ENCODE peak calls at places on chromosomes 12 and 14, in four cellular contexts. One of them, this sample, is unnamed.

GRCh38 chr14:29895591-29896043 is 32.0 kb downstream of the PRKD1 start:
- DNase-seq in activated gamma-delta T cell treated with Interleukin-2 at 50 U/mL for 16 hours: no peak
- DNase-seq in AG04449: no peak
- DNase-seq in stimulated activated CD4-positive, alpha-beta T cell treated with anti-CD3 and anti-CD28 coated beads, Interleukin-2, amount 100 ng/mL, for 24 hours: no peak
- DNase-seq in this sample: no peak

GRCh38 chr12:52358575-52359350 is 8.5 kb downstream of the KRT85 start:
- DNase-seq in activated gamma-delta T cell treated with Interleukin-2 at 50 U/mL for 16 hours: peak; percentile 29
- DNase-seq in AG04449: no peak
- DNase-seq in stimulated activated CD4-positive, alpha-beta T cell treated with anti-CD3 and anti-CD28 coated beads, Interleukin-2, amount 100 ng/mL, for 24 hours: no peak
- DNase-seq in this sample: peak; percentile 71

GRCh38 chr14:86708846-86709339 is 1178.9 kb downstream of the FLRT2 start:
- DNase-seq in activated gamma-delta T cell treated with Interleukin-2 at 50 U/mL for 16 hours: no peak
- DNase-seq in AG04449: no peak
- DNase-seq in stimulated activated CD4-positive, alpha-beta T cell treated with anti-CD3 and anti-CD28 coated beads, Interleukin-2, amount 100 ng/mL, for 24 hours: no peak
- DNase-seq in this sample: no peak

GRCh38 chr14:87052646-87053225 is 940.2 kb downstream of the GALC start:
- DNase-seq in activated gamma-delta T cell treated with Interleukin-2 at 50 U/mL for 16 hours: no peak
- DNase-seq in AG04449: no peak
- DNase-seq in stimulated activated CD4-positive, alpha-beta T cell treated with anti-CD3 and anti-CD28 coated beads, Interleukin-2, amount 100 ng/mL, for 24 hours: no peak
- DNase-seq in this sample: no peak

GRCh38 chr12:10220398-10221077 is 7.9 kb downstream of the GABARAPL1 start:
- DNase-seq in activated gamma-delta T cell treated with Interleukin-2 at 50 U/mL for 16 hours: no peak
- DNase-seq in AG04449: no peak
- DNase-seq in stimulated activated CD4-positive, alpha-beta T cell treated with anti-CD3 and anti-CD28 coated beads, Interleukin-2, amount 100 ng/mL, for 24 hours: no peak
- DNase-seq in this sample: peak; percentile 67

GRCh38 chr14:105999361-106000028 is 473.1 kb downstream of the TMEM121 start:
- DNase-seq in activated gamma-delta T cell treated with Interleukin-2 at 50 U/mL for 16 hours: peak; percentile 80
- DNase-seq in AG04449: no peak
- DNase-seq in stimulated activated CD4-positive, alpha-beta T cell treated with anti-CD3 and anti-CD28 coated beads, Interleukin-2, amount 100 ng/mL, for 24 hours: peak; percentile 94
- DNase-seq in this sample: no peak

GRCh38 chr12:11697670-11698387 is 48.4 kb downstream of the ETV6 start:
- DNase-seq in activated gamma-delta T cell treated with Interleukin-2 at 50 U/mL for 16 hours: no peak
- DNase-seq in AG04449: no peak
- DNase-seq in stimulated activated CD4-positive, alpha-beta T cell treated with anti-CD3 and anti-CD28 coated beads, Interleukin-2, amount 100 ng/mL, for 24 hours: no peak
- DNase-seq in this sample: no peak

GRCh38 chr12:90959538-90960139 is 4.7 kb upstream of the CCER1 start:
- DNase-seq in activated gamma-delta T cell treated with Interleukin-2 at 50 U/mL for 16 hours: no peak
- DNase-seq in AG04449: no peak
- DNase-seq in stimulated activated CD4-positive, alpha-beta T cell treated with anti-CD3 and anti-CD28 coated beads, Interleukin-2, amount 100 ng/mL, for 24 hours: no peak
- DNase-seq in this sample: no peak

GRCh38 chr14:92460916-92461579 is 52.5 kb upstream of the RIN3 start:
- DNase-seq in activated gamma-delta T cell treated with Interleukin-2 at 50 U/mL for 16 hours: no peak
- DNase-seq in AG04449: peak; percentile 53
- DNase-seq in stimulated activated CD4-positive, alpha-beta T cell treated with anti-CD3 and anti-CD28 coated beads, Interleukin-2, amount 100 ng/mL, for 24 hours: peak; percentile 6
- DNase-seq in this sample: no peak